ENCODE peak calls at places on chromosomes 7 and 10, in four cellular contexts. One of them, this sample, is unnamed.

GRCh38 chr7:135490783-135491182 is 19.1 kb downstream of the CNOT4 start:
- DNase-seq in IMR-90: peak
- DNase-seq in spleen: no peak
- DNase-seq in OCI-LY7: no peak
- DNase-seq in this sample: no peak

GRCh38 chr7:87359366-87359765 is 13.9 kb downstream of the CROT start:
- DNase-seq in IMR-90: peak
- DNase-seq in OCI-LY7: no peak
- DNase-seq in spleen: no peak
- DNase-seq in this sample: no peak

GRCh38 chr7:26583094-26583493 is 281.3 kb downstream of the SKAP2 start:
- DNase-seq in IMR-90: no peak
- DNase-seq in OCI-LY7: no peak
- DNase-seq in spleen: no peak
- DNase-seq in this sample: no peak

GRCh38 chr7:80611353-80611752 is 27.1 kb upstream of the CD36 start:
- DNase-seq in OCI-LY7: no peak
- DNase-seq in IMR-90: no peak
- DNase-seq in spleen: no peak
- DNase-seq in this sample: no peak

GRCh38 chr10:125661418-125661941 is 21.5 kb downstream of the TEX36 start:
- DNase-seq in spleen: no peak
- DNase-seq in IMR-90: no peak
- DNase-seq in OCI-LY7: no peak
- DNase-seq in this sample: no peak

GRCh38 chr7:46391215-46391614 is 470.1 kb upstream of the IGFBP3 start:
- DNase-seq in IMR-90: peak
- DNase-seq in spleen: no peak
- DNase-seq in OCI-LY7: no peak
- DNase-seq in this sample: no peak

GRCh38 chr10:91022924-91023707 is 102.2 kb upstream of the ANKRD1 start:
- DNase-seq in IMR-90: no peak
- DNase-seq in spleen: no peak
- DNase-seq in OCI-LY7: no peak
- DNase-seq in this sample: no peak

GRCh38 chr7:48511021-48511579 is 339.8 kb downstream of the ABCA13 start:
- DNase-seq in spleen: no peak
- DNase-seq in OCI-LY7: no peak
- DNase-seq in IMR-90: no peak
- DNase-seq in this sample: no peak

GRCh38 chr7:25303380-25304321 is 75.4 kb upstream of the NPVF start:
- DNase-seq in OCI-LY7: no peak
- DNase-seq in spleen: no peak
- DNase-seq in IMR-90: no peak
- DNase-seq in this sample: no peak

GRCh38 chr7:9719303-9719702 is 1254.4 kb upstream of the PHF14 start:
- DNase-seq in IMR-90: no peak
- DNase-seq in spleen: no peak
- DNase-seq in OCI-LY7: no peak
- DNase-seq in this sample: no peak

GRCh38 chr7:112361154-112361553 is 89.1 kb upstream of the IFRD1 start:
- DNase-seq in OCI-LY7: no peak
- DNase-seq in spleen: no peak
- DNase-seq in IMR-90: no peak
- DNase-seq in this sample: no peak

GRCh38 chr7:85001493-85002345 is 185.1 kb downstream of the SEMA3D start:
- DNase-seq in OCI-LY7: no peak
- DNase-seq in IMR-90: no peak
- DNase-seq in spleen: no peak
- DNase-seq in this sample: no peak

GRCh38 chr7:46291601-46292150 is 370.6 kb upstream of the IGFBP3 start:
- DNase-seq in IMR-90: peak
- DNase-seq in OCI-LY7: no peak
- DNase-seq in spleen: no peak
- DNase-seq in this sample: no peak

GRCh38 chr10:69641261-69641980 is 11.4 kb downstream of the FAM241B start:
- DNase-seq in OCI-LY7: no peak
- DNase-seq in spleen: peak
- DNase-seq in IMR-90: no peak
- DNase-seq in this sample: no peak

GRCh38 chr7:93551063-93551895 is 23.2 kb downstream of the CALCR start:
- DNase-seq in OCI-LY7: peak
- DNase-seq in IMR-90: peak
- DNase-seq in spleen: no peak
- DNase-seq in this sample: peak

GRCh38 chr10:108848016-108848415 is 1075.3 kb downstream of the XPNPEP1 start:
- DNase-seq in OCI-LY7: no peak
- DNase-seq in spleen: no peak
- DNase-seq in IMR-90: no peak
- DNase-seq in this sample: no peak

GRCh38 chr10:13703101-13703818 is 116.5 kb downstream of the PRPF18 start:
- DNase-seq in IMR-90: no peak
- DNase-seq in spleen: no peak
- DNase-seq in OCI-LY7: no peak
- DNase-seq in this sample: no peak

GRCh38 chr7:151440799-151441443 is 980 bp upstream of the CRYGN start:
- DNase-seq in spleen: peak
- DNase-seq in IMR-90: no peak
- DNase-seq in OCI-LY7: no peak
- DNase-seq in this sample: peak

GRCh38 chr7:120994512-120995363 is 6.2 kb downstream of the CPED1 start:
- DNase-seq in OCI-LY7: no peak
- DNase-seq in IMR-90: no peak
- DNase-seq in spleen: no peak
- DNase-seq in this sample: no peak

GRCh38 chr10:70462349-70462984 is 16.1 kb upstream of the PALD1 start:
- DNase-seq in OCI-LY7: no peak
- DNase-seq in IMR-90: no peak
- DNase-seq in spleen: peak
- DNase-seq in this sample: no peak

GRCh38 chr10:109417803-109418202 is 505.5 kb downstream of the XPNPEP1 start:
- DNase-seq in OCI-LY7: no peak
- DNase-seq in IMR-90: no peak
- DNase-seq in spleen: no peak
- DNase-seq in this sample: no peak

GRCh38 chr7:30751696-30752273 is at the start of gene INMT:
- DNase-seq in IMR-90: no peak
- DNase-seq in spleen: no peak
- DNase-seq in OCI-LY7: no peak
- DNase-seq in this sample: no peak

GRCh38 chr10:120735773-120736371 is 115.3 kb upstream of the WDR11 start:
- DNase-seq in IMR-90: peak
- DNase-seq in spleen: no peak
- DNase-seq in OCI-LY7: peak
- DNase-seq in this sample: no peak

GRCh38 chr7:139488810-139489209 is 5.3 kb upstream of the KLRG2 start:
- DNase-seq in OCI-LY7: no peak
- DNase-seq in IMR-90: no peak
- DNase-seq in spleen: no peak
- DNase-seq in this sample: no peak

GRCh38 chr7:115838829-115839228 is 191.7 kb downstream of the TFEC start:
- DNase-seq in OCI-LY7: no peak
- DNase-seq in IMR-90: peak
- DNase-seq in spleen: no peak
- DNase-seq in this sample: no peak

GRCh38 chr7:26857534-26858228 is 6.7 kb downstream of the SKAP2 start:
- DNase-seq in IMR-90: peak
- DNase-seq in spleen: peak
- DNase-seq in OCI-LY7: no peak
- DNase-seq in this sample: no peak

GRCh38 chr10:131997366-131998049 is 15.8 kb upstream of the BNIP3 start:
- DNase-seq in OCI-LY7: peak
- DNase-seq in spleen: peak
- DNase-seq in IMR-90: peak
- DNase-seq in this sample: no peak

GRCh38 chr10:71279590-71280170 is 39.4 kb upstream of the SLC29A3 start:
- DNase-seq in OCI-LY7: no peak
- DNase-seq in spleen: no peak
- DNase-seq in IMR-90: no peak
- DNase-seq in this sample: no peak

GRCh38 chr10:101571573-101571925 is 16.5 kb downstream of the POLL start:
- DNase-seq in spleen: no peak
- DNase-seq in IMR-90: no peak
- DNase-seq in OCI-LY7: no peak
- DNase-seq in this sample: no peak

GRCh38 chr7:128783143-128783799 is 7.7 kb upstream of the OPN1SW start:
- DNase-seq in OCI-LY7: no peak
- DNase-seq in IMR-90: peak
- DNase-seq in spleen: no peak
- DNase-seq in this sample: peak

GRCh38 chr7:151459726-151460473 is 20.0 kb upstream of the CRYGN start:
- DNase-seq in spleen: no peak
- DNase-seq in IMR-90: peak
- DNase-seq in OCI-LY7: no peak
- DNase-seq in this sample: no peak

GRCh38 chr10:32056136-32057040 is at the start of gene KIF5B:
- DNase-seq in IMR-90: peak
- DNase-seq in spleen: peak
- DNase-seq in OCI-LY7: peak
- DNase-seq in this sample: peak

DNA sequence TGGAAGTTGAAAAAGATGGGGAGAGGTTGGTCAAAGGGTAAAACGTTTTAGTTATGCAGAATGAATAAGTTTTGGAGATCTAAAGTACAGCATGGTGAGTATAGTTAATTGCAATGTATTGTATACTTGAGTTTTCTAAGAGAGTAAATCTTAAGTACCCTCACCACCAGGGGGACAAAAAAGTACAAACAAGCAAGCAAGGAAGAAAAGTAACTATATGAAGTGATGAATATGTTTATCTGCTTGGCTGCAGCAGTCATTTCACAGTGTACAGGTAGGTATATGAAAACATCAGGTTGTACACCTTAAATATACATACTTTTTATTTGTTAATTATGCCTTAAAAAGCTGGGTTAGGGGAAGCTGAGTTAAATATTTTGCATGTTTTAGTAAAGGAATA is 157.3 kb downstream of the PCLO start:
- DNase-seq in OCI-LY7: peak
- DNase-seq in spleen: no peak
- DNase-seq in IMR-90: no peak
- DNase-seq in this sample: no peak
- TF ChIP-seq CTCF in OCI-LY7: peak
- TF ChIP-seq CTCF in spleen: no peak
- TF ChIP-seq CTCF in IMR-90: no peak
- TF ChIP-seq CTCF in this sample: no peak

DNA sequence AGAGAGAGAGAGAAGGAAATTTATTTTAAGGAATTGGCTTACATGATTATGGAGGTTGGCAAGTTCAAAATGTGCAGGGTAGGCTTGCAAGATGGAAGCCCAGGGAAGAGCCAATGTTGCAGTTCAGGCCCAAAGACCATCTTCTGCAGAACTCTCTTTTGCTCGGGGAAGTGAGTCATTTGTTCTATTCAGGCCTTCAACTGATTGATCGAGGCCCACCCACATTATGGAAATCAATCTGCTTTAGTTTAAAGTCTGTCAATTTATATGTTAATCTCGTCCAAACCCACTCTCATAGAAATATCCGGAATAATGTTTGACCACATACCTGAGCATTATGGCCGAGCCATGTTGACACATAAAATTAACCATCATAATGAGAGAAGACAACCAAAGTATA is 113.3 kb upstream of the CXCL12 start:
- DNase-seq in IMR-90: no peak
- DNase-seq in OCI-LY7: no peak
- DNase-seq in spleen: no peak
- DNase-seq in this sample: no peak
- TF ChIP-seq CTCF in IMR-90: no peak
- TF ChIP-seq CTCF in OCI-LY7: no peak
- TF ChIP-seq CTCF in spleen: no peak
- TF ChIP-seq CTCF in this sample: no peak

GRCh38 chr7:91289633-91290260 is 25.5 kb downstream of the FZD1 start:
- DNase-seq in spleen: no peak
- DNase-seq in IMR-90: no peak
- DNase-seq in OCI-LY7: no peak
- DNase-seq in this sample: no peak

GRCh38 chr7:91285966-91286365 is 21.7 kb downstream of the FZD1 start:
- DNase-seq in IMR-90: peak
- DNase-seq in OCI-LY7: no peak
- DNase-seq in spleen: no peak
- DNase-seq in this sample: no peak

GRCh38 chr7:91287685-91288084 is 23.5 kb downstream of the FZD1 start:
- DNase-seq in spleen: no peak
- DNase-seq in OCI-LY7: no peak
- DNase-seq in IMR-90: peak
- DNase-seq in this sample: no peak

GRCh38 chr7:91286432-91286831 is 22.2 kb downstream of the FZD1 start:
- DNase-seq in spleen: no peak
- DNase-seq in OCI-LY7: no peak
- DNase-seq in IMR-90: no peak
- DNase-seq in this sample: no peak

DNA sequence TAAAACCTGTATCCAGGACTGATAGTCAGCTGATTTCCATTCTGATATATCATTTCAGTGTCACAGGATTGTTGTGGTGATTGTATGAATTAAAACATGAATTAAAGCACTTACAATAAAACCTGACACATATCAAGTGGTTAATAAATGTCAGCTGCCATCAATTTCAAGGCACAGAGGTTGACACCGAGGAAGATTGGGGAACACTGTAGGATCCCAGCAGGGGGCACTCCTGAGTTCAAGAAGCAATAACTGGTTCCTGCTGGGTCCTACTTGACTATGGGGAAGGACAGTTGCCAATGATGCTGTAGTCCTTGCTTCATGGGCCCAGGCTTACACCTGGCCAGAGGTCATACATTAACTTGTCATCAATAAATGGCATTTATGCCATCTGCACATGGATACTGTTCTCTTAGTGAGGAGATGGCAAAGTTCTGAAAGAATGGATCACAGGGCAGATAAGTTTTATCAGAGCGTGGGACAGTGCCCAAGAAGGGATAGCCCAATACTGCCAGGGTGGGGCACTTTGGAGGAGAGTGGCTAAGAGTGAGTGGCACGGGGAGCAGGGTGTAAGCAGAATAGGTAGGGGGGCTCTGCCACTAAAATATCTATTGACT is 24.1 kb downstream of the FZD1 start:
- DNase-seq in IMR-90: no peak
- DNase-seq in spleen: no peak
- DNase-seq in OCI-LY7: peak
- DNase-seq in this sample: peak
- TF ChIP-seq CTCF in IMR-90: peak
- TF ChIP-seq CTCF in spleen: no peak
- TF ChIP-seq CTCF in OCI-LY7: peak
- TF ChIP-seq CTCF in this sample: no peak

GRCh38 chr10:78954009-78954297 is 114.8 kb upstream of the ZMIZ1 start:
- DNase-seq in spleen: no peak
- DNase-seq in IMR-90: no peak
- DNase-seq in OCI-LY7: no peak
- DNase-seq in this sample: no peak

GRCh38 chr10:78953124-78954008 is 115.4 kb upstream of the ZMIZ1 start:
- DNase-seq in IMR-90: no peak
- DNase-seq in spleen: no peak
- DNase-seq in OCI-LY7: no peak
- DNase-seq in this sample: no peak

GRCh38 chr10:78952018-78952417 is 116.7 kb upstream of the ZMIZ1 start:
- DNase-seq in spleen: no peak
- DNase-seq in OCI-LY7: no peak
- DNase-seq in IMR-90: peak
- DNase-seq in this sample: no peak

GRCh38 chr10:78950656-78951587 is 117.8 kb upstream of the ZMIZ1 start:
- DNase-seq in IMR-90: no peak
- DNase-seq in OCI-LY7: no peak
- DNase-seq in spleen: no peak
- DNase-seq in this sample: no peak

GRCh38 chr10:78952686-78953085 is 116.1 kb upstream of the ZMIZ1 start:
- DNase-seq in spleen: no peak
- DNase-seq in OCI-LY7: no peak
- DNase-seq in IMR-90: no peak
- DNase-seq in this sample: no peak
- TF ChIP-seq CTCF in spleen: no peak
- TF ChIP-seq CTCF in OCI-LY7: no peak
- TF ChIP-seq CTCF in IMR-90: no peak
- TF ChIP-seq CTCF in this sample: no peak